ENCODE peak calls at places on chromosomes 13 and 19, in four cellular contexts. D is right lobe of liver; G is AG09319; O is naive thymus-derived CD8-positive, alpha-beta T cell. T is an unnamed sample.

GRCh38 chr19:58054792-58055482 is 4.1 kb upstream of the ZNF135 start:
- DNase-seq in O (no peak), D (no peak), G (no peak), T (no peak)

GRCh38 chr19:53621885-53622710 is 9.7 kb upstream of the DPRX start:
- DNase-seq in D (no peak), O (no peak), G (no peak), T (no peak)

GRCh38 chr19:4415352-4415751 is 12.9 kb downstream of the CHAF1A start:
- DNase-seq in G (no peak), O (no peak), D (no peak), T (no peak)

GRCh38 chr13:46181799-46182490 is at the start of gene LCP1:
- DNase-seq in D (peak), G (no peak), O (peak), T (no peak)

GRCh38 chr19:1094655-1094977 is 559 bp downstream of the POLR2E start:
- DNase-seq in D (no peak), G (no peak), O (no peak), T (no peak)

GRCh38 chr13:31072041-31072440 is 89.7 kb downstream of the HSPH1 start:
- DNase-seq in D (no peak), G (no peak), O (no peak), T (no peak)

GRCh38 chr19:56111601-56112312 is 9.3 kb downstream of the ZNF787 start:
- DNase-seq in D (no peak), O (peak), G (no peak), T (no peak)

GRCh38 chr19:1837625-1838105 is 10.6 kb downstream of the REXO1 start:
- DNase-seq in G (no peak), O (peak), D (no peak), T (no peak)

GRCh38 chr19:13033819-13034611 is 38.7 kb downstream of the NFIX start:
- DNase-seq in G (no peak), D (peak), O (peak), T (no peak)

GRCh38 chr19:32406161-32407003 is 812 bp downstream of the DPY19L3 start:
- DNase-seq in O (no peak), D (no peak), G (no peak), T (no peak)

GRCh38 chr13:98766120-98766519 is 13.6 kb upstream of the SLC15A1 start:
- DNase-seq in G (no peak), O (no peak), D (no peak), T (no peak)

GRCh38 chr13:26050568-26051230 is 1.1 kb downstream of the SHISA2 start:
- DNase-seq in G (no peak), O (peak), D (no peak), T (no peak)

GRCh38 chr19:46650445-46650844 is 10.5 kb downstream of the DACT3 start:
- DNase-seq in D (no peak), G (no peak), O (no peak), T (no peak)

GRCh38 chr13:101640797-101641400 is 188.4 kb downstream of the ITGBL1 start:
- DNase-seq in G (no peak), D (no peak), O (no peak), T (peak)

GRCh38 chr19:57786286-57786685 is 16.8 kb downstream of the ZNF586 start:
- DNase-seq in G (no peak), D (no peak), O (no peak), T (no peak)

GRCh38 chr13:85241045-85241444 is 558.2 kb downstream of the SLITRK6 start:
- DNase-seq in G (no peak), D (no peak), O (no peak), T (peak)

GRCh38 chr13:111210945-111211469 is 95.9 kb downstream of the ARHGEF7 start:
- DNase-seq in G (no peak), O (no peak), D (no peak), T (no peak)

GRCh38 chr19:53130506-53130905 is 2.2 kb downstream of the ZNF415 start:
- DNase-seq in G (no peak), O (no peak), D (no peak), T (no peak)

GRCh38 chr19:4401482-4402170 is 814 bp upstream of the CHAF1A start:
- DNase-seq in O (no peak), G (no peak), D (no peak), T (no peak)

GRCh38 chr13:93169980-93170379 is 56.6 kb upstream of the GPC6 start:
- DNase-seq in G (no peak), D (no peak), O (no peak), T (peak)

GRCh38 chr13:48859168-48860105 is 116.3 kb upstream of the FNDC3A start:
- DNase-seq in D (no peak), G (no peak), O (no peak), T (no peak)

GRCh38 chr13:40130871-40131636 is 475.6 kb downstream of the COG6 start:
- DNase-seq in D (no peak), G (no peak), O (no peak), T (no peak)